ENCODE peak calls at places on chromosomes 13 and 19, in four cellular contexts. P, M, T and V are unnamed samples.

GRCh38 chr19:29566496-29567054 is 39.5 kb upstream of the POP4 start:
- DNase-seq in T (peak), P (no peak), M (no peak), V (no peak)

GRCh38 chr13:25920931-25921330 is 130.9 kb downstream of the SHISA2 start:
- DNase-seq in M (no peak), T (no peak), P (peak), V (no peak)

GRCh38 chr19:31214086-31214485 is 135.2 kb downstream of the TSHZ3 start:
- DNase-seq in M (peak), T (peak), P (peak), V (no peak)

GRCh38 chr13:106468207-106468606 is 67.3 kb downstream of the EFNB2 start:
- DNase-seq in P (no peak), M (no peak), T (peak), V (no peak)

GRCh38 chr13:25210842-25211241 is 38.8 kb upstream of the AMER2 start:
- DNase-seq in P (no peak), M (no peak), T (no peak), V (no peak)

GRCh38 chr19:44955500-44956439 is 590 bp downstream of the CLPTM1 start:
- DNase-seq in P (peak), T (no peak), M (no peak), V (no peak)

GRCh38 chr13:91904005-91904404 is 505.6 kb downstream of the GPC5 start:
- DNase-seq in M (no peak), T (no peak), P (no peak), V (no peak)

GRCh38 chr13:90553167-90553566 is 794.3 kb upstream of the MIR17HG start:
- DNase-seq in M (no peak), T (no peak), P (no peak), V (no peak)

GRCh38 chr19:11014403-11014911 is 53.6 kb downstream of the SMARCA4 start:
- DNase-seq in T (no peak), M (no peak), P (no peak), V (no peak)

GRCh38 chr19:18097217-18097992 is at the start of gene MAST3:
- DNase-seq in P (peak), T (peak), M (peak), V (peak)

GRCh38 chr19:13037161-13037560 is 41.9 kb downstream of the NFIX start:
- DNase-seq in P (peak), T (peak), M (no peak), V (no peak)

GRCh38 chr13:110503037-110503901 is 58.3 kb downstream of the RAB20 start:
- DNase-seq in T (no peak), M (no peak), P (no peak), V (no peak)

GRCh38 chr19:48638831-48639381 is 1.7 kb upstream of the DBP start:
- DNase-seq in T (peak), P (no peak), M (no peak), V (no peak)

GRCh38 chr13:113153810-113154748 is 4.4 kb upstream of the PROZ start:
- DNase-seq in P (peak), T (peak), M (peak), V (peak)